ENCODE peak calls at places on chromosomes 16 and 17, in ten cellular contexts. O, M, T, R, F, W, Q, Z, U and B are unnamed samples.

GRCh38 chr16:88303405-88303804 is 79.4 kb upstream of the ZNF469 start:
- DNase-seq in O (peak; percentile 20), W (no peak), M (no peak), Q (no peak), Z (no peak), F (no peak), R (no peak), U (no peak), T (no peak), B (no peak)

GRCh38 chr17:1714488-1714979 is 4.4 kb upstream of the TLCD2 start:
- DNase-seq in U (no peak), F (peak; percentile 93), Q (peak; percentile 53), Z (peak; percentile 86), T (peak; percentile 89), M (no peak), R (peak; percentile 99), O (peak; percentile 97), W (no peak), B (peak; percentile 95)

GRCh38 chr17:8781784-8782575 is 17.2 kb downstream of the MFSD6L start:
- DNase-seq in W (no peak), Z (no peak), O (no peak), U (no peak), Q (no peak), F (no peak), M (no peak), T (no peak), R (no peak), B (no peak)

GRCh38 chr17:58300336-58300735 is 19.6 kb upstream of the MPO start:
- DNase-seq in F (no peak), Q (no peak), W (no peak), M (peak; percentile 77), Z (no peak), O (no peak), R (no peak), T (no peak), U (no peak), B (no peak)

GRCh38 chr17:80524150-80524712 is 20.4 kb upstream of the RPTOR start:
- DNase-seq in M (no peak), Q (no peak), R (no peak), U (no peak), Z (no peak), O (no peak), T (no peak), F (no peak), W (no peak), B (no peak)

GRCh38 chr16:67884684-67885083 is at the start of gene NRN1L:
- DNase-seq in R (peak; percentile 88), Z (peak; percentile 72), T (peak; percentile 95), O (peak; percentile 80), F (peak; percentile 68), U (no peak), Q (peak; percentile 89), M (no peak), W (no peak), B (peak; percentile 88)

GRCh38 chr16:19700319-19700781 is 17.7 kb downstream of the KNOP1 start:
- DNase-seq in T (no peak), R (no peak), F (no peak), Q (no peak), U (no peak), W (no peak), O (peak; percentile 67), M (no peak), Z (no peak), B (peak; percentile 30)

GRCh38 chr17:77356109-77356689 is 215.4 kb downstream of the SEC14L1 start:
- DNase-seq in F (no peak), T (no peak), R (no peak), Q (no peak), W (no peak), Z (no peak), O (no peak), M (no peak), U (no peak), B (no peak)

GRCh38 chr16:83245061-83245460 is 562.7 kb upstream of the HSBP1 start:
- DNase-seq in Q (no peak), Z (no peak), F (no peak), R (no peak), O (no peak), W (no peak), T (no peak), U (no peak), M (no peak), B (no peak)

GRCh38 chr17:77228224-77229215 is 87.8 kb downstream of the SEC14L1 start:
- DNase-seq in Q (no peak), M (no peak), T (no peak), F (no peak), O (no peak), U (no peak), R (no peak), W (no peak), Z (no peak), B (no peak)

GRCh38 chr17:44863254-44863918 is 15.7 kb downstream of the HIGD1B start:
- DNase-seq in R (no peak), T (no peak), O (no peak), M (no peak), F (peak; percentile 37), Z (no peak), W (no peak), Q (no peak), U (no peak), B (no peak)